ENCODE peak calls at places on chromosomes 13 and 19, in six cellular contexts. A is H9, V is neuronal stem cell, B is H1, N is mesenchymal stem cell, S is trophoblast cell. U is an unnamed sample.

GRCh38 chr13:112732679-112733078 is 42.8 kb downstream of the ATP11A start:
- DNase-seq in S (no peak), N (no peak), A (no peak), B (no peak), V (no peak), U (no peak)

GRCh38 chr13:26342898-26343297 is 89.0 kb downstream of the CDK8 start:
- DNase-seq in A (no peak), V (no peak), N (no peak), S (no peak), B (no peak), U (no peak)

GRCh38 chr13:109156181-109156935 is 526.9 kb downstream of the MYO16 start:
- DNase-seq in N (peak), S (peak), B (no peak), A (no peak), V (no peak), U (peak)

GRCh38 chr13:60397693-60398437 is 845 bp downstream of the TDRD3 start:
- DNase-seq in V (peak), N (peak), B (no peak), A (peak), S (peak), U (peak)

GRCh38 chr19:58346961-58347929 is 6.0 kb downstream of the A1BG start:
- DNase-seq in V (peak), N (peak), B (no peak), S (no peak), A (peak), U (peak)

GRCh38 chr13:87878706-87879105 is 207.5 kb downstream of the SLITRK5 start:
- DNase-seq in S (no peak), V (no peak), N (peak), A (no peak), B (no peak), U (no peak)

GRCh38 chr19:27794444-27795042 is 1418.4 kb downstream of the UQCRFS1 start:
- DNase-seq in S (no peak), V (peak), N (peak), A (peak), B (no peak), U (peak)

GRCh38 chr13:105971720-105972119 is 563.7 kb downstream of the EFNB2 start:
- DNase-seq in B (no peak), A (no peak), N (peak), S (no peak), V (no peak), U (no peak)

GRCh38 chr19:8210660-8211101 is 1.5 kb downstream of the CERS4 start:
- DNase-seq in V (no peak), N (no peak), S (no peak), B (no peak), A (no peak), U (no peak)

GRCh38 chr13:32932376-32932775 is 83.8 kb upstream of the KL start:
- DNase-seq in S (no peak), N (no peak), V (no peak), A (no peak), B (no peak), U (no peak)

GRCh38 chr19:17090501-17091074 is 15.0 kb downstream of the MYO9B start:
- DNase-seq in V (no peak), N (peak), A (no peak), B (no peak), S (no peak), U (peak)

GRCh38 chr19:1250374-1251232 is 2.2 kb downstream of the MIDN start:
- DNase-seq in S (no peak), N (peak), A (no peak), B (no peak), V (peak), U (peak)

GRCh38 chr13:30739646-30740642 is 4.6 kb downstream of the ALOX5AP start:
- DNase-seq in S (no peak), N (peak), A (no peak), B (no peak), V (no peak), U (peak)

GRCh38 chr19:13428352-13428751 is 77.9 kb downstream of the CACNA1A start:
- DNase-seq in A (peak), N (no peak), V (no peak), S (no peak), B (no peak), U (peak)

GRCh38 chr13:65497265-65497664 is 1732.9 kb downstream of the PCDH9 start:
- DNase-seq in S (peak), V (no peak), N (peak), B (no peak), A (no peak), U (peak)

GRCh38 chr13:29993716-29994488 is 143.5 kb upstream of the UBL3 start:
- DNase-seq in S (peak), V (no peak), N (peak), A (no peak), B (no peak), U (peak)

GRCh38 chr13:21203132-21203531 is 26.7 kb downstream of the MRPL57 start:
- DNase-seq in V (no peak), S (no peak), B (no peak), N (peak), A (no peak), U (peak)

GRCh38 chr13:107421028-107421427 is 794.3 kb downstream of the LIG4 start:
- DNase-seq in S (no peak), B (no peak), A (no peak), V (no peak), N (peak), U (peak)

GRCh38 chr13:67062160-67062559 is 168.0 kb downstream of the PCDH9 start:
- DNase-seq in N (no peak), S (no peak), V (no peak), B (no peak), A (no peak), U (no peak)

GRCh38 chr13:111371211-111371610 is 50.8 kb downstream of the TEX29 start:
- DNase-seq in A (no peak), S (no peak), B (no peak), N (no peak), V (no peak), U (peak)

GRCh38 chr13:59823495-59823894 is 340.2 kb downstream of the DIAPH3 start:
- DNase-seq in S (no peak), V (no peak), B (no peak), A (no peak), N (peak), U (peak)

GRCh38 chr19:16325671-16326400 is 1.2 kb downstream of the KLF2 start:
- DNase-seq in B (no peak), V (peak), A (peak), S (no peak), N (no peak), U (no peak)

GRCh38 chr19:17564783-17565182 is 9.3 kb downstream of the COLGALT1 start:
- DNase-seq in B (no peak), N (no peak), V (no peak), S (no peak), A (no peak), U (no peak)

GRCh38 chr19:4896372-4896771 is 6.3 kb downstream of the ARRDC5 start:
- DNase-seq in N (peak), V (no peak), B (no peak), A (no peak), S (no peak), U (peak)

GRCh38 chr19:45820413-45821102 is 5.5 kb upstream of the RSPH6A start:
- DNase-seq in B (no peak), A (no peak), V (no peak), N (no peak), S (no peak), U (no peak)

GRCh38 chr19:37329686-37330085 is 41.2 kb upstream of the ZNF527 start:
- DNase-seq in V (no peak), B (no peak), S (no peak), A (peak), N (no peak), U (no peak)

GRCh38 chr19:1037553-1038115 is 2.3 kb upstream of the ABCA7 start:
- DNase-seq in V (no peak), B (no peak), A (no peak), S (no peak), N (no peak), U (no peak)

GRCh38 chr13:100941377-100941776 is 266.8 kb upstream of the TMTC4 start:
- DNase-seq in B (no peak), V (no peak), S (no peak), N (no peak), A (no peak), U (no peak)

GRCh38 chr13:33033361-33033812 is 17.2 kb downstream of the KL start:
- DNase-seq in V (no peak), B (no peak), N (no peak), A (no peak), S (no peak), U (no peak)

GRCh38 chr19:16118489-16119033 is 6.9 kb downstream of the RAB8A start:
- DNase-seq in N (no peak), S (peak), B (no peak), V (no peak), A (no peak), U (no peak)

GRCh38 chr19:35085947-35086346 is 29.7 kb upstream of the FXYD3 start:
- DNase-seq in B (no peak), N (no peak), A (no peak), V (no peak), S (no peak), U (no peak)

GRCh38 chr13:99648905-99649304 is 147.6 kb downstream of the TM9SF2 start:
- DNase-seq in S (no peak), V (no peak), A (no peak), B (no peak), N (no peak), U (no peak)
- H3K14ac ChIP-seq in S (no peak), V (no peak), A (no peak), B (no peak), N (no peak), U (no peak)

DNA sequence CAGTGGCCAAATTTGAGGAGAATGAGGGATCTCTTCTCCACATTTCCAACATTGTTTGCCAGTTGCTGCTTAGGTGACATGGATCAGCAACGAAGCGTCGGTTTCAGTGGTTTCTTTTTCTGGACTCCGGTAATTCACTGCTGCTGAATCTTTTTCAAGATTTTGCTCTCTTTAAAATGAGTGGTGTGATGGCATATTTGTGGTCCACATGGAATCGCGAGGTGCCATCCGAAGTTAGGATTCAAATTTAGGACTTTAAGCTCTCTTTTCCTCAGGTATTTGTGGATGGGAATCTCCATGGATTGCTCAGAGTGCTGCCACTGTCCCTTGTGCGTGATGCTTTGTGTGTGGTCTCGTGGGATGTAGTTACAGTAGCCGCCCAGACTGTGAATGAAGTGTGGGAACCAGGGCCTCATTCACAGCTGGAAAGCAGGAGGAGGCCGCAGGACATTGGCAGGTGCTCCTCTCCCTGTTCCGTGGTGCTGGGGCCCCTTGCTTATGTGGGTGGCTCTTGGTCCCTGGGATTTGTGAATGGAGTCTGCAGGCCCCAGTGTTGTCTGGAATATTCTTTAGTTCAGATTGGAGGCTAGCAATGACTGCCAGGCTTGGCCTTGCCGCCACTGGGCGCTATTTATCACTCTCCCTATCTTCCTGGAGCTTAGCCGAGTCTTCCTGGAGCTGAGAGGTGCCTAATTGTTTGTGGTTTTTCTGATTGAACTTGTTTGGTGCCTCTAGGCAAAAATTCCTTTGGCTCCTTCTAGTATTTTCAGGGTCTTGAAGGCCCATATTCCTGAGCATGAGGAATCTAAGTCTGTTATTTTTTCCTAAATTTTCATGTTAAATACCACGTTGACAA is 1.5 kb downstream of the ILF3 start:
- DNase-seq in B (no peak), V (no peak), N (peak), S (peak), A (no peak), U (peak)
- H2BK120ac ChIP-seq in B (peak), V (no peak), N (no peak), S (peak), A (peak), U (no peak)

DNA sequence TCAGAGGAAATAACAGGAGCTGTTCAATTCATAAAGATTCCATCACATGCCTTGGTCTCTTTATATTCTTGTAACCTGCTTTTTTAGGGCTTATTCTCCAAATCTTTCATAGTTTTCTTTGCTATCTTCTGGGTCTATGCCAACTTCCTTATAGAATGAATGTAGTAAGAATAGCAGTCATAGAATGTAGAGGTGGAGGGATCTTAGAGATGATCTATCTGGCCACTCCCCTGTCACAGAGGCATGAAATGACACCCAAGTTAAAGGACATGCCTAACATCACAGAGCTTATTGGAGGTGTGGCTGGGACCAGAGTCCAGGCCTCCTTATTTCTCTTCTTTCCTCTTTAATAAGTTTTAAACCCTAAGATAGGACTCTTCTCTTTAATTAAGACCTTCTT is 13.2 kb downstream of the LCP1 start:
- DNase-seq in V (no peak), S (no peak), B (no peak), A (no peak), N (no peak), U (no peak)
- H3K14ac ChIP-seq in V (no peak), S (no peak), B (no peak), A (no peak), N (no peak), U (no peak)

GRCh38 chr13:80340643-80341097 is 256 bp downstream of the SPRY2 start:
- DNase-seq in B (no peak), V (no peak), S (peak), N (peak), A (no peak), U (peak)
- H2BK120ac ChIP-seq in B (no peak), V (peak), S (peak), N (peak), A (no peak), U (peak)

GRCh38 chr19:30852168-30852567 is 480.0 kb downstream of the ZNF536 start:
- DNase-seq in V (no peak), B (no peak), N (no peak), S (no peak), A (no peak), U (no peak)
- H3K14ac ChIP-seq in V (no peak), B (no peak), N (no peak), S (no peak), A (no peak), U (no peak)

DNA sequence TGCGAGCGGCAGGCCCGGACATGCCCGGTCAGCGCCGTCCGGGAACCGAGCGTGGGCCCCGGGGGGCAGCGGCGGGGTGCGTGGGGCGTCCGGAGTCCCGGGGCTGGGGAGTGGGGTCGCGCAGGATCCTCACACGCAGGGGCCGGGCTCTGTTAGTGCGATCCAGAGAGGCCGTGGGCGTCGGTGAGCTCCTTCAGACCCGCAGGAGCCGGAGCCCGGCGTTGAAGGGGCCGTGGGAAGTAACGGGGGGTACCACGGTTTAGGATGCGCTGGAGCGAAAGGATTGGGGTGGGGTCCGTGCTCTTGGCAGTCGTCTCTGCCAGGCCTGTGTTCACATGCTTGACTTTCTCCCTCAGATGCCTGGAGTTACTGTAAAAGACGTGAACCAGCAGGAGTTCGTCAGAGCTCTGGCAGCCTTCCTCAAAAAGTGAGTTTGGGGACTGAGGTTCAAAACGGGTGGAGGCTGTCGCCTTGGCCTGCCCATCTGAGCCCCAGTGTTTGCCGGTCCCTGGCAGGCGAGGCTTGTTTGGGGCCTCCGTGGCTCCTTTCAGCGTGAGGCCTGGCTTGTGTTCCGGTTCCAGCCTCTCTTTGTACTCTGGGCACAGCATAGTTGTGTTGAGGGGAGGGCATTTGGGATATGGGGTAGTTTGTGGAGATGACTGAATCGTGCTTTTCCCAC is 503 bp downstream of the RPS19 start:
- DNase-seq in S (no peak), N (peak), V (no peak), B (no peak), A (no peak), U (no peak)
- H2BK120ac ChIP-seq in S (peak), N (peak), V (no peak), B (peak), A (no peak), U (no peak)